ENCODE peak calls at places on chromosomes 4 and X, in six cellular contexts. G, F, X, N, S and B are unnamed samples.

GRCh38 chr4:181017038-181017437 is 1226.2 kb upstream of the TENM3 start:
- DNase-seq in G (no peak), F (no peak), S (no peak), N (no peak), X (no peak), B (no peak)

GRCh38 chr4:3679851-3680311 is 86.3 kb upstream of the ADRA2C start:
- DNase-seq in X (peak), F (no peak), S (no peak), N (no peak), G (no peak), B (no peak)

GRCh38 chr4:182192511-182193181 is 50.6 kb upstream of the TENM3 start:
- DNase-seq in F (peak), N (no peak), G (peak), X (no peak), S (peak), B (no peak)

GRCh38 chr4:55296076-55296475 is 50.0 kb upstream of the SRD5A3 start:
- DNase-seq in X (no peak), S (peak), F (no peak), G (no peak), N (no peak), B (no peak)

GRCh38 chr4:108636246-108636645 is 14.2 kb upstream of the OSTC start:
- DNase-seq in N (no peak), S (no peak), F (no peak), X (no peak), G (no peak), B (no peak)

GRCh38 chr4:61428950-61429349 is 228.8 kb downstream of the ADGRL3 start:
- DNase-seq in G (no peak), N (no peak), X (no peak), S (no peak), F (no peak), B (no peak)

GRCh38 chr4:6269400-6269650 is 325 bp upstream of the WFS1 start:
- DNase-seq in X (no peak), F (no peak), G (no peak), S (no peak), N (no peak), B (no peak)

GRCh38 chrX:136619889-136620505 is 28.0 kb upstream of the CD40LG start:
- DNase-seq in S (no peak), F (no peak), G (no peak), X (no peak), N (no peak), B (no peak)

GRCh38 chrX:103663921-103664320 is 22.6 kb downstream of the MORF4L2 start:
- DNase-seq in S (no peak), X (no peak), G (no peak), F (no peak), N (no peak), B (no peak)

GRCh38 chr4:141815646-141816045 is 179.3 kb downstream of the IL15 start:
- DNase-seq in N (no peak), G (no peak), F (no peak), X (no peak), S (no peak), B (no peak)

GRCh38 chr4:93780080-93780479 is 48.5 kb upstream of the ATOH1 start:
- DNase-seq in N (no peak), G (no peak), X (no peak), F (no peak), S (no peak), B (no peak)

GRCh38 chr4:123102897-123103489 is 180.6 kb upstream of the NUDT6 start:
- DNase-seq in X (no peak), N (no peak), G (peak), F (peak), S (peak), B (peak)

GRCh38 chr4:58502839-58503238 is 1392.7 kb upstream of the IGFBP7 start:
- DNase-seq in N (no peak), X (no peak), S (no peak), F (no peak), G (no peak), B (no peak)

GRCh38 chrX:29435396-29435795 is 780.0 kb upstream of the MAGEB2 start:
- DNase-seq in N (no peak), F (peak), X (no peak), S (no peak), G (no peak), B (no peak)

GRCh38 chr4:54664400-54664799 is 6.6 kb downstream of the KIT start:
- DNase-seq in G (no peak), S (no peak), X (no peak), F (no peak), N (no peak), B (no peak)

GRCh38 chr4:100907465-100908454 is 389.9 kb upstream of the EMCN start:
- DNase-seq in F (peak), X (no peak), G (no peak), N (no peak), S (peak), B (no peak)

GRCh38 chrX:107672955-107673378 is 44.7 kb downstream of the PRPS1 start:
- DNase-seq in F (peak), N (peak), X (peak), S (peak), G (no peak), B (peak)

GRCh38 chr4:158302076-158302866 is 92.0 kb downstream of the TMEM144 start:
- DNase-seq in G (peak), X (no peak), F (peak), S (peak), N (no peak), B (no peak)

GRCh38 chrX:87392369-87392768 is 125.2 kb upstream of the KLHL4 start:
- DNase-seq in F (no peak), X (no peak), G (no peak), S (no peak), N (no peak), B (no peak)

GRCh38 chr4:147633113-147633512 is 15.9 kb downstream of the TMEM184C start:
- DNase-seq in F (peak), S (peak), G (no peak), N (no peak), X (peak), B (no peak)

GRCh38 chr4:141027421-141027820 is 105.8 kb downstream of the RNF150 start:
- DNase-seq in S (no peak), X (peak), N (no peak), G (no peak), F (peak), B (no peak)

GRCh38 chrX:9765737-9766098 is at the start of gene GPR143:
- DNase-seq in S (no peak), G (no peak), F (no peak), X (peak), N (no peak), B (no peak)

GRCh38 chr4:159504634-159505033 is 401.8 kb downstream of the RAPGEF2 start:
- DNase-seq in F (no peak), N (no peak), X (peak), G (no peak), S (peak), B (no peak)

GRCh38 chr4:40607224-40607623 is 22.4 kb downstream of the RBM47 start:
- DNase-seq in N (no peak), X (no peak), G (no peak), F (peak), S (no peak), B (no peak)

GRCh38 chr4:160217352-160217751 is 1114.5 kb downstream of the RAPGEF2 start:
- DNase-seq in N (no peak), X (no peak), F (no peak), G (no peak), S (no peak), B (no peak)

GRCh38 chrX:49884290-49884862 is 5.1 kb downstream of the USP27X start:
- DNase-seq in S (peak), F (peak), X (peak), G (no peak), N (no peak), B (peak)

GRCh38 chrX:120794525-120794975 is 81.1 kb downstream of the CT47B1 start:
- DNase-seq in G (no peak), X (no peak), F (no peak), N (no peak), S (peak), B (no peak)

GRCh38 chrX:50853399-50853798 is 39.4 kb upstream of the SHROOM4 start:
- DNase-seq in F (no peak), X (no peak), N (no peak), G (no peak), S (no peak), B (no peak)

GRCh38 chrX:9357500-9358139 is 107.2 kb upstream of the TBL1X start:
- DNase-seq in F (no peak), N (no peak), X (no peak), S (no peak), G (no peak), B (no peak)

GRCh38 chr4:138891610-138892009 is 124.0 kb upstream of the NOCT start:
- DNase-seq in F (no peak), S (no peak), X (no peak), G (no peak), N (no peak), B (no peak)

GRCh38 chr4:140088317-140088967 is 65.5 kb downstream of the MAML3 start:
- DNase-seq in G (no peak), N (no peak), S (no peak), X (no peak), F (peak), B (no peak)

GRCh38 chr4:109432676-109433075 is 939 bp upstream of the SEC24B start:
- DNase-seq in N (no peak), G (peak), F (peak), S (peak), X (no peak), B (no peak)

GRCh38 chr4:171024720-171025303 is 788.4 kb upstream of the GALNTL6 start:
- DNase-seq in X (no peak), G (no peak), N (no peak), F (no peak), S (no peak), B (no peak)

GRCh38 chr4:90357117-90357710 is 230.0 kb downstream of the CCSER1 start:
- DNase-seq in S (peak), N (no peak), F (peak), G (peak), X (no peak), B (peak)

GRCh38 chr4:136873555-136873954 is 658.7 kb downstream of the PCDH18 start:
- DNase-seq in N (no peak), S (no peak), F (no peak), G (no peak), X (no peak), B (no peak)

GRCh38 chr4:15006416-15007024 is 4.2 kb downstream of the CPEB2 start:
- DNase-seq in F (peak), X (no peak), N (no peak), S (peak), G (no peak), B (peak)

GRCh38 chrX:115400960-115401359 is 111.4 kb downstream of the LUZP4 start:
- DNase-seq in N (no peak), X (no peak), S (no peak), G (no peak), F (no peak), B (no peak)

GRCh38 chr4:158818595-158818994 is 49.8 kb downstream of the FNIP2 start:
- DNase-seq in S (no peak), F (no peak), G (no peak), N (no peak), X (no peak), B (no peak)

GRCh38 chr4:169142390-169142789 is 128.4 kb downstream of the SH3RF1 start:
- DNase-seq in F (peak), X (no peak), S (peak), G (no peak), N (no peak), B (no peak)

GRCh38 chr4:82380344-82380743 is 6.6 kb upstream of the HNRNPD start:
- DNase-seq in S (no peak), G (no peak), N (no peak), X (no peak), F (no peak), B (no peak)

GRCh38 chr4:99879458-99879857 is 14.8 kb downstream of the LAMTOR3 start:
- DNase-seq in N (no peak), X (no peak), S (no peak), F (no peak), G (no peak), B (no peak)

GRCh38 chr4:99887837-99888236 is 6.4 kb downstream of the LAMTOR3 start:
- DNase-seq in X (no peak), G (no peak), N (no peak), F (peak), S (no peak), B (no peak)

GRCh38 chr4:99885687-99886086 is 8.5 kb downstream of the LAMTOR3 start:
- DNase-seq in F (no peak), S (no peak), G (no peak), X (no peak), N (no peak), B (no peak)

GRCh38 chr4:99886146-99886545 is 8.1 kb downstream of the LAMTOR3 start:
- DNase-seq in S (peak), F (no peak), X (no peak), G (peak), N (no peak), B (no peak)

DNA sequence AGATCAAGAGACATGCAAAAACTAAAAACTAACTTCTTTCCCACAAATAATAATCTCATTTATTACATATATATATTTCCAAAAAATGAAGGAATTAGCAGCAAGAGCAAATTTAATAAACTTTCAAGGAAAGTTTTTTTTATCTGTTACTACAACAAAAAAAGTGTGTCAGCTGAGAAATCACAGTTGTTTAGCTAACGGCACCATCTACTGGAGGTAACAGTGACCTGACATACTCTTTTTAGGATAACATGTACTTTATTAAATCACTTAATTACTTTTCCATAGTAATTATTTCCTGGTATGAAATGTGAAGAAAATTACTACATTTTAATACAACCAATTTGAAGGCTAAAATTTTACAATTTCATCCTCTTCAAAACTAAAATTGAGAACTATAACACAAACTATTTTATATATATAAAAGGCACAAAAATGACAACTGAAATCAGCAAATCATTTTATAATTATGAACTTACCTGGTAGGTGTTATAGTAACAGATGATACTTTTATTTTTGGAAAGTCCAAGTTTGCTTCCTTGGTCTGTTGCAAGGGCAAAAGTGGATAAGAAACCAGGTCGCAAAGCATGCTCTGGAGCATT is 9.1 kb downstream of the LAMTOR3 start:
- DNase-seq in S (peak), X (no peak), N (peak), G (peak), F (peak), B (peak)
- TF ChIP-seq CTCF in S (peak), X (no peak), N (peak), G (peak), F (peak), B (peak)

GRCh38 chrX:11427082-11428033 is 134.1 kb downstream of the AMELX start:
- DNase-seq in S (no peak), N (no peak), G (no peak), X (peak), F (no peak), B (peak)

GRCh38 chrX:11423949-11424348 is 130.7 kb downstream of the AMELX start:
- DNase-seq in G (no peak), N (no peak), F (no peak), X (no peak), S (no peak), B (no peak)

GRCh38 chrX:11424903-11425674 is 131.9 kb downstream of the AMELX start:
- DNase-seq in F (no peak), X (no peak), N (no peak), G (no peak), S (no peak), B (no peak)

GRCh38 chrX:11429543-11430085 is 136.4 kb downstream of the AMELX start:
- DNase-seq in F (no peak), N (no peak), X (no peak), G (no peak), S (no peak), B (no peak)

DNA sequence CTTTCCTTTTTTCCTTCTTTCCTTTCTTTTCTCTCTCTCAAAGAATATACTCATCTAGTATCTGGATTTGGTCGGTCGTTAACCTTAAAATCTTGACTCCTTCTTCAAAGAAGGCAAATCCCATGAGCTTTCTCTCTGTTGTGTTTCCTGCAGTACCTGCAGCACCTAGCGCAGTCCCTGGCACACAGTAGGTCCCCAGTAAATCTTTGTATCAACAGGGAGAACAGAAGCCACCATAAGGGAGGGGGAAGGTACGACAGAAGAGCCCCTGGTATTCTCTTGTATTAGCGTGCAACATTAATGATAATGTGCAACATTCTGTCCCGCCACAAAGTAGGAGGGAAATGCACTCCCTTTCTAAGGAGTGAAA is 133.5 kb downstream of the AMELX start:
- DNase-seq in N (no peak), S (no peak), X (no peak), G (no peak), F (no peak), B (no peak)
- TF ChIP-seq CTCF in N (no peak), S (no peak), X (no peak), G (no peak), F (no peak), B (no peak)

DNA sequence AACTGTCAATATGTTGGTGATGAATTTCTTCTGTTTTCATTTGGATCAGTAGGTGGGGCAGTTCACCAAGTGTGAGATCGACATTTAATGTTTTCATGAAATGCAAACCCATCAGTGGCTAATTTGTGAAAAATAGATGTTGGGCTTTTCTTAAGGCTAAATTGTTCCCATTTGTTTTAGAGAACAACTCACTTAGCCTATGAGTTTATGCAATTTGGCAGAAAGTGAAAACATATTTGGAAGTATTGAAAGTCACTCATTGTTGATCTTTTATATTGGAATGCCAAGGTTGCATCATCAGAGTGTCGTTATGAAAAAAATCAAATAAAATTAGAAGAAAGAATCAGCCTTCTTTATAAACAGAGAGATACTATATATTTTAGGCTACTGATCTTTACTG is 132.4 kb downstream of the RPA4 start:
- DNase-seq in G (no peak), S (no peak), F (no peak), X (no peak), N (no peak), B (no peak)
- TF ChIP-seq CTCF in G (no peak), S (no peak), F (no peak), X (no peak), N (no peak), B (no peak)

GRCh38 chrX:153549807-153550206 is 32.4 kb downstream of the ATP2B3 start:
- DNase-seq in G (no peak), N (no peak), X (no peak), F (no peak), S (no peak), B (no peak)
- TF ChIP-seq CTCF in G (no peak), N (peak), X (no peak), F (no peak), S (no peak), B (no peak)